ENCODE peak calls at places on chromosomes 3 and 15, in six cellular contexts. G is GM12878, E is HepG2, C is K562, M is H1, P is GM12892. K is an unnamed sample.

GRCh38 chr3:32202496-32202895 is 36.0 kb upstream of the CMTM8 start:
- DNase-seq in M (no peak), E (no peak), G (no peak), C (no peak), P (no peak), K (no peak)

GRCh38 chr3:141234283-141234682 is 2.7 kb downstream of the PXYLP1 start:
- DNase-seq in P (no peak), C (no peak), E (no peak), M (no peak), G (no peak), K (no peak)

GRCh38 chr3:52090620-52091468 is 34.5 kb upstream of the DUSP7 start:
- DNase-seq in M (no peak), C (peak; percentile 37), P (no peak), E (no peak), G (no peak), K (no peak)

GRCh38 chr3:117263735-117264134 is 554.2 kb downstream of the TUSC7 start:
- DNase-seq in G (no peak), P (no peak), M (no peak), C (no peak), E (no peak), K (no peak)

GRCh38 chr3:126925411-126926171 is 57.3 kb upstream of the PLXNA1 start:
- DNase-seq in M (no peak), G (no peak), E (no peak), C (no peak), P (no peak), K (no peak)

GRCh38 chr3:136952292-136952691 is 5.5 kb upstream of the IL20RB start:
- DNase-seq in M (no peak), C (no peak), E (no peak), P (no peak), G (no peak), K (no peak)

GRCh38 chr3:177162742-177163141 is 34.5 kb downstream of the TBL1XR1 start:
- DNase-seq in E (no peak), G (no peak), P (no peak), M (no peak), C (no peak), K (no peak)

GRCh38 chr3:172138792-172139507 is 99.6 kb downstream of the FNDC3B start:
- DNase-seq in C (peak; percentile 44), E (peak; percentile 70), G (peak; percentile 89), P (no peak), M (no peak), K (no peak)

GRCh38 chr15:71921191-71921590 is 110.8 kb downstream of the NR2E3 start:
- DNase-seq in E (no peak), C (no peak), M (no peak), G (no peak), P (no peak), K (no peak)

GRCh38 chr15:40338041-40338657 is 2.6 kb downstream of the CCDC9B start:
- DNase-seq in M (no peak), G (no peak), C (peak; percentile 91), P (peak; percentile 96), E (peak; percentile 58), K (peak; percentile 96)

GRCh38 chr15:80841537-80841936 is 62.4 kb downstream of the CEMIP start:
- DNase-seq in M (no peak), E (peak; percentile 27), P (no peak), C (peak; percentile 73), G (no peak), K (no peak)

GRCh38 chr15:63407612-63408011 is 26.0 kb upstream of the CA12 start:
- DNase-seq in M (no peak), G (no peak), E (no peak), P (no peak), C (no peak), K (no peak)

GRCh38 chr3:66738625-66739330 is 238.0 kb upstream of the LRIG1 start:
- DNase-seq in M (no peak), P (no peak), C (no peak), E (no peak), G (no peak), K (no peak)

GRCh38 chr3:187628169-187628568 is 42.0 kb downstream of the SST start:
- DNase-seq in G (no peak), M (no peak), P (no peak), E (no peak), C (no peak), K (no peak)

GRCh38 chr15:93072011-93072410 is 17.0 kb downstream of the RGMA start:
- DNase-seq in P (no peak), C (no peak), E (no peak), G (no peak), M (no peak), K (no peak)

GRCh38 chr3:46895204-46895660 is 17.7 kb downstream of the PTH1R start:
- DNase-seq in C (peak; percentile 86), G (peak; percentile 34), E (peak; percentile 36), M (no peak), P (peak; percentile 69), K (peak; percentile 70)

GRCh38 chr3:51445544-51446280 is 54.1 kb downstream of the DCAF1 start:
- DNase-seq in M (no peak), P (no peak), E (no peak), G (no peak), C (no peak), K (no peak)

GRCh38 chr3:173890091-173890490 is 492.5 kb downstream of the NLGN1 start:
- DNase-seq in P (no peak), G (no peak), C (no peak), M (no peak), E (no peak), K (no peak)

GRCh38 chr3:173892547-173892946 is 495.0 kb downstream of the NLGN1 start:
- DNase-seq in P (no peak), M (no peak), E (no peak), G (no peak), C (no peak), K (no peak)

GRCh38 chr3:173891272-173892100 is 493.9 kb downstream of the NLGN1 start:
- DNase-seq in P (no peak), M (no peak), G (no peak), C (no peak), E (no peak), K (no peak)

GRCh38 chr3:173887888-173888287 is 490.3 kb downstream of the NLGN1 start:
- DNase-seq in G (no peak), M (no peak), P (no peak), E (no peak), C (no peak), K (no peak)

DNA sequence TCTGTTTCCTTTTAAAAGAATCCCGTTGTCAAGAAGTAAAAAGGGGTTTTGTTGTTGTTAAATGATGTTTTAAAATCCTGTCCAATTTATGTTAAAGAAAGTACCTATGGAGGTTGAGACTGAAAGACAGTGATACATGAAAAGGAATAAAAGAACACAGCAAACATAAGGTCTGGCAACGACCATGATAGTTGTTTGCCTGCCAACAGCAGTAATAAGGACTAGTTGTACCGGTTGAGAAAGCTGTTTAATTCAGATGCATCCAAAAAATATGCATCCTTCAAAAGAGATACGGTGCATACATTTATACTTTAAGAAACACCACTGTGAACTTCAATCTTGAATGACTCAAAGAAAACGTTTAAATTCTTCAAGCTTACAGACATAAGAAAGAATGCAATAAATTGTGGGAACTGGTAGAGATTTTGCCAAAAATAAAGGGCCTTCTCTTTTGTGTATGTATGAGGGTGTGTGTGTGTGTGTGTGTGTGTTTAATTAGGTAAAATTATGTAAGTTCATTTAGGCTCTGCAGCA is 492.0 kb downstream of the NLGN1 start:
- DNase-seq in G (no peak), C (no peak), P (no peak), M (no peak), E (no peak), K (no peak)
- TF ChIP-seq POLR2AphosphoS5 in G (no peak), C (no peak), P (no peak), M (no peak), E (no peak), K (no peak)

GRCh38 chr3:135148431-135148830 is 353.4 kb downstream of the EPHB1 start:
- DNase-seq in M (no peak), P (no peak), G (no peak), E (no peak), C (no peak), K (no peak)
- TF ChIP-seq POLR2A in M (no peak), P (no peak), G (no peak), E (no peak), C (no peak), K (no peak)

GRCh38 chr3:103965764-103966163 is 1400.9 kb upstream of the ALCAM start:
- DNase-seq in P (no peak), M (no peak), E (no peak), C (no peak), G (no peak), K (no peak)
- TF ChIP-seq TAF1 in P (no peak), M (no peak), E (no peak), C (no peak), G (no peak), K (no peak)

GRCh38 chr3:56190906-56191305 is 277.4 kb downstream of the ERC2 start:
- DNase-seq in C (no peak), P (no peak), E (no peak), M (no peak), G (no peak), K (no peak)

GRCh38 chr3:56189486-56189985 is 278.7 kb downstream of the ERC2 start:
- DNase-seq in P (no peak), G (no peak), M (no peak), C (no peak), E (no peak), K (no peak)

GRCh38 chr3:56188201-56188600 is 280.1 kb downstream of the ERC2 start:
- DNase-seq in C (no peak), E (no peak), P (no peak), G (no peak), M (no peak), K (no peak)

GRCh38 chr3:56192001-56192400 is 276.3 kb downstream of the ERC2 start:
- DNase-seq in G (no peak), P (no peak), M (no peak), E (no peak), C (no peak), K (no peak)

GRCh38 chr3:56190130-56190529 is 278.1 kb downstream of the ERC2 start:
- DNase-seq in C (no peak), M (no peak), G (no peak), P (no peak), E (no peak), K (no peak)
- TF ChIP-seq POLR2AphosphoS5 in C (no peak), M (no peak), G (no peak), P (no peak), E (no peak), K (no peak)

GRCh38 chr3:133574260-133574881 is 885 bp downstream of the CDV3 start:
- DNase-seq in C (peak; percentile 61), G (peak; percentile 58), M (no peak), P (peak; percentile 28), E (peak; percentile 44), K (peak; percentile 30)
- TF ChIP-seq POLR2A in C (peak; percentile 29), G (peak; percentile 79), M (no peak), P (peak; percentile 77), E (peak; percentile 43), K (peak; percentile 74)

GRCh38 chr15:57421540-57421939 is 45.2 kb downstream of the CGNL1 start:
- DNase-seq in C (no peak), E (no peak), P (no peak), G (no peak), M (no peak), K (no peak)

GRCh38 chr15:57415559-57415958 is 39.3 kb downstream of the CGNL1 start:
- DNase-seq in P (no peak), M (no peak), E (no peak), G (no peak), C (no peak), K (no peak)

GRCh38 chr15:57421110-57421509 is 44.8 kb downstream of the CGNL1 start:
- DNase-seq in M (no peak), E (no peak), C (no peak), G (no peak), P (no peak), K (no peak)

GRCh38 chr15:57419335-57419734 is 43.0 kb downstream of the CGNL1 start:
- DNase-seq in E (no peak), C (no peak), P (no peak), M (no peak), G (no peak), K (no peak)

GRCh38 chr15:57418640-57419039 is 42.3 kb downstream of the CGNL1 start:
- DNase-seq in G (no peak), C (no peak), M (no peak), P (no peak), E (no peak), K (no peak)
- TF ChIP-seq TAF1 in G (no peak), C (no peak), M (no peak), P (no peak), E (no peak), K (no peak)

K was measured in GM12891.